ENCODE peak calls at places on chromosomes 12 and 14, in seven cellular contexts. B, Q, M, Y, J, P and H are unnamed samples.

GRCh38 chr12:54294152-54294913 is 6.5 kb downstream of the NFE2 start:
- DNase-seq in P (peak), Q (peak), Y (peak), B (peak), M (peak), J (no peak), H (peak)

GRCh38 chr14:25463475-25463874 is 413.5 kb upstream of the STXBP6 start:
- DNase-seq in M (no peak), J (no peak), B (no peak), Y (no peak), P (no peak), Q (no peak), H (no peak)

GRCh38 chr12:64918288-64918687 is 93.8 kb downstream of the TBC1D30 start:
- DNase-seq in Y (no peak), J (no peak), M (no peak), Q (no peak), B (no peak), P (no peak), H (no peak)

GRCh38 chr14:99560946-99561683 is 42.9 kb downstream of the CCDC85C start:
- DNase-seq in P (no peak), Q (no peak), M (no peak), B (no peak), Y (no peak), J (no peak), H (no peak)

GRCh38 chr14:69014829-69015259 is 35.7 kb upstream of the ACTN1 start:
- DNase-seq in B (no peak), Q (peak), Y (no peak), J (no peak), M (no peak), P (no peak), H (no peak)

GRCh38 chr12:100955139-100955538 is 160.6 kb downstream of the ANO4 start:
- DNase-seq in B (no peak), J (no peak), Y (no peak), M (no peak), Q (no peak), P (no peak), H (no peak)

GRCh38 chr14:71122866-71123565 is 215.8 kb downstream of the PCNX1 start:
- DNase-seq in Y (no peak), J (no peak), Q (no peak), P (no peak), B (no peak), M (peak), H (no peak)

GRCh38 chr12:45336331-45336730 is 120.4 kb downstream of the ANO6 start:
- DNase-seq in M (no peak), Y (no peak), J (no peak), Q (no peak), P (no peak), B (no peak), H (no peak)

GRCh38 chr12:113306382-113306781 is 28.5 kb downstream of the SLC8B1 start:
- DNase-seq in J (no peak), Y (no peak), P (no peak), Q (no peak), B (no peak), M (no peak), H (no peak)

GRCh38 chr14:51441001-51441400 is 201.0 kb downstream of the TMX1 start:
- DNase-seq in Y (no peak), Q (no peak), P (no peak), M (no peak), J (no peak), B (no peak), H (no peak)

GRCh38 chr12:111976860-111977259 is 36.1 kb downstream of the TMEM116 start:
- DNase-seq in Q (no peak), Y (no peak), B (no peak), M (no peak), J (no peak), P (no peak), H (no peak)

GRCh38 chr12:510071-510825 is 50.5 kb downstream of the B4GALNT3 start:
- DNase-seq in M (no peak), Y (peak), P (peak), Q (no peak), B (no peak), J (no peak), H (no peak)

GRCh38 chr14:89137514-89138163 is 279.4 kb downstream of the FOXN3 start:
- DNase-seq in P (peak), M (no peak), B (no peak), Y (no peak), Q (no peak), J (no peak), H (peak)

GRCh38 chr14:94176808-94177207 is 2.7 kb downstream of the PPP4R4 start:
- DNase-seq in Q (no peak), P (no peak), J (no peak), M (no peak), B (no peak), Y (no peak), H (no peak)

GRCh38 chr12:116697305-116698130 is 40.4 kb downstream of the SPRING1 start:
- DNase-seq in M (peak), Q (no peak), P (no peak), Y (no peak), B (peak), J (no peak), H (peak)

GRCh38 chr12:18383203-18383602 is 121.9 kb downstream of the PIK3C2G start:
- DNase-seq in J (no peak), M (no peak), Q (no peak), B (peak), Y (no peak), P (peak), H (no peak)

GRCh38 chr14:102928412-102929348 is 6.2 kb downstream of the AMN start:
- DNase-seq in P (peak), Q (peak), M (peak), J (peak), B (no peak), Y (peak), H (no peak)

GRCh38 chr14:93967637-93968250 is 8.6 kb downstream of the ASB2 start:
- DNase-seq in M (peak), P (no peak), Y (no peak), B (no peak), Q (peak), J (no peak), H (no peak)

GRCh38 chr14:44463386-44464004 is 43.6 kb downstream of the FSCB start:
- DNase-seq in Y (no peak), B (no peak), M (no peak), Q (no peak), J (no peak), P (no peak), H (no peak)

GRCh38 chr12:129873458-129873857 is 30.4 kb downstream of the TMEM132D start:
- DNase-seq in M (no peak), B (no peak), P (no peak), Y (no peak), Q (no peak), J (no peak), H (no peak)

GRCh38 chr12:31859232-31859977 is 99.8 kb upstream of the RESF1 start:
- DNase-seq in Y (no peak), B (no peak), J (no peak), M (no peak), Q (no peak), P (no peak), H (no peak)

GRCh38 chr14:65103150-65103760 is 938 bp upstream of the MAX start:
- DNase-seq in Y (no peak), J (no peak), P (peak), M (peak), B (peak), Q (no peak), H (no peak)

GRCh38 chr12:40212566-40212965 is 12.2 kb upstream of the LRRK2 start:
- DNase-seq in P (no peak), B (no peak), Y (no peak), M (no peak), Q (no peak), J (no peak), H (no peak)

GRCh38 chr12:21248679-21249078 is 86.0 kb downstream of the SLCO1A2 start:
- DNase-seq in B (no peak), P (peak), M (peak), J (no peak), Q (no peak), Y (no peak), H (no peak)